ENCODE peak calls at places on chromosome 21, in four cellular contexts. B is K562, Q is H1, E is GM12878. V is an unnamed sample. For H3K4me1, the result is how much of the 10 kb centered on the place peaks cover.

GRCh38 chr21:42027085-42027803 is 17.1 kb upstream of the ZBTB21 start:
- DNase-seq in B (no peak), E (no peak), Q (no peak), V (no peak)

GRCh38 chr21:14361958-14362357 is 21.0 kb downstream of the HSPA13 start:
- DNase-seq in B (no peak), E (no peak), Q (no peak), V (no peak)

GRCh38 chr21:42566524-42567180 is 53.0 kb downstream of the SLC37A1 start:
- DNase-seq in Q (no peak), B (no peak), E (no peak), V (no peak)

GRCh38 chr21:42624095-42624830 is 29.2 kb upstream of the PDE9A start:
- DNase-seq in E (no peak), B (no peak), Q (no peak), V (peak)

GRCh38 chr21:33383056-33383888 is 19.9 kb upstream of the IFNGR2 start:
- DNase-seq in E (peak), Q (no peak), B (peak), V (peak)

GRCh38 chr21:41707231-41707988 is 59.4 kb downstream of the RIPK4 start:
- DNase-seq in B (no peak), Q (no peak), E (no peak), V (no peak)

GRCh38 chr21:14942801-14943490 is 121.9 kb downstream of the NRIP1 start:
- DNase-seq in E (no peak), B (no peak), Q (no peak), V (peak)

GRCh38 chr21:14630556-14631069 is 84.5 kb upstream of the SAMSN1 start:
- DNase-seq in B (peak), Q (no peak), E (no peak), V (no peak)

GRCh38 chr21:42855143-42855936 is 24.0 kb downstream of the WDR4 start:
- DNase-seq in B (no peak), Q (no peak), E (no peak), V (no peak)

GRCh38 chr21:19029816-19030215 is 626.2 kb upstream of the TMPRSS15 start:
- DNase-seq in Q (no peak), E (no peak), B (no peak), V (no peak)

GRCh38 chr21:44397431-44398031 is 44.1 kb downstream of the TRPM2 start:
- DNase-seq in B (no peak), E (no peak), Q (no peak), V (no peak)

GRCh38 chr21:15534450-15534886 is 195.3 kb upstream of the USP25 start:
- DNase-seq in Q (no peak), B (no peak), E (no peak), V (no peak)

GRCh38 chr21:40416572-40416971 is 430.4 kb downstream of the DSCAM start:
- DNase-seq in Q (no peak), E (no peak), B (no peak), V (no peak)

GRCh38 chr21:37433441-37433840 is 66.9 kb downstream of the DYRK1A start:
- DNase-seq in Q (no peak), B (no peak), E (no peak), V (no peak)
- H3K4me1 ChIP-seq in Q (under half), B (under half), E (under half), V (under half)

GRCh38 chr21:46056450-46056903 is 41.4 kb upstream of the COL6A2 start:
- DNase-seq in Q (no peak), B (no peak), E (no peak), V (no peak)
- TF ChIP-seq EP300 in Q (no peak), B (no peak), E (no peak), V (no peak)

GRCh38 chr21:36185498-36185897 is 28.9 kb downstream of the DOP1B start:
- DNase-seq in Q (no peak), E (no peak), B (no peak), V (no peak)

GRCh38 chr21:36188937-36189336 is 32.3 kb downstream of the DOP1B start:
- DNase-seq in Q (no peak), E (no peak), B (no peak), V (no peak)

GRCh38 chr21:36184561-36184960 is 27.9 kb downstream of the DOP1B start:
- DNase-seq in B (no peak), E (no peak), Q (no peak), V (no peak)

GRCh38 chr21:36188081-36188681 is 31.6 kb downstream of the DOP1B start:
- DNase-seq in Q (no peak), B (no peak), E (no peak), V (peak)

DNA sequence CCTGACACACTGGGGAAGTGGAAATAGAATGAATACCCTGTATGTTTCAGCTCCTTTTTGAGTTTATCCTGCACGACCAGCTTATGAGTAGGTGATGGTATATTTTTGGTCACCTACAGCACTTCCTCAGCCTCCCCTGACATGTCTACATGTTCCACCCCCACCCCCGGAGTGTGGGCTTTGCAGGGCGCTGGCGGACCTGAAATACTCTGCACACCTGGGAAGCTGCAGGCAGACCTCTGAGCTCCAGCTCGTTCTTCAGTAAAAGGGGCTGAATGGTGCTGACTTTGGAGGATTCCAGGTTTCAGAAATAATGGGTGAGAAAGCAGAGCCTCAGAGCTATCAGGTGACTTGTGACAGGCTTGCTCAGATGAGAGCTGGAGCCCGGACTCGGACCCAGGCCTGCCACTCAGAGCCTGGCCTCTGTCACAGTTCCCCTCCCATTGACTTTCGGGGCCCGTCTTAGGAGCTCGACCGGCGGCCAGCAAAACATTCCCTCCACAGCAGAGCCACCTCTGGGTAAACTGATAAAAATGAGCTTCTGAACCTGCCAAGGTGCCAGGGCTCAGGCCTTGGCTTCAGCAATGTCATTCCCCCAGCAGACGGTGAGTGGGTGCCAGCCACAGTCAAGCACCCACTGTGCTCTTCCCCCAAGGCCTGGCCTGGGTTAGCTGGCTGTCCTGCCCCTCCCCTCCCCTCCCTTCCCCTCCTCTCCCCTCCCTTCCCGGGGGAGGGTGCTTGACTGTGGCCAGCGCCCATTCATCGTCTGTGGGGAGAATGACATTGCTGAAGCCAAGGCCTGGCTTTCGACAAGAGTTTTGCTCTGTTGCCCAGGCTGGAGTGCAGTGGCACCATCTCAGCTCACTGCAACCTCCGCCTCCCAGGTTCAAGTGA is 30.1 kb downstream of the DOP1B start:
- DNase-seq in E (no peak), Q (no peak), B (no peak), V (no peak)
- TF ChIP-seq HDAC6 in E (no peak), Q (no peak), B (no peak), V (no peak)

GRCh38 chr21:38989745-38990423 is 184.2 kb downstream of the ETS2 start:
- DNase-seq in E (no peak), Q (no peak), B (no peak), V (peak)

GRCh38 chr21:38989097-38989744 is 183.5 kb downstream of the ETS2 start:
- DNase-seq in B (no peak), Q (no peak), E (no peak), V (no peak)

GRCh38 chr21:38992737-38993136 is 187.0 kb downstream of the ETS2 start:
- DNase-seq in E (no peak), Q (no peak), B (no peak), V (no peak)

GRCh38 chr21:38988211-38989096 is 182.7 kb downstream of the ETS2 start:
- DNase-seq in B (no peak), E (no peak), Q (no peak), V (no peak)

GRCh38 chr21:38990424-38990794 is 184.7 kb downstream of the ETS2 start:
- DNase-seq in B (no peak), Q (no peak), E (no peak), V (peak)
- H3K4me1 ChIP-seq in B (under half), Q (under half), E (under half), V (half or more)

V was measured in HepG2.